ENCODE peak calls at places on chromosomes 4 and X, in four cellular contexts. L is GM23248, M is AG09319, J is fibroblast of lung. O is an unnamed sample.

GRCh38 chr4:69060651-69061308 is 35.5 kb upstream of the UGT2B7 start:
- DNase-seq in L (no peak), M (no peak), J (no peak), O (no peak)

GRCh38 chr4:6200011-6200921 is at the start of gene JAKMIP1:
- DNase-seq in L (peak; percentile 43), M (peak; percentile 2), J (peak; percentile 54), O (no peak)

GRCh38 chrX:115311666-115312065 is 22.2 kb downstream of the LUZP4 start:
- DNase-seq in L (no peak), M (no peak), J (no peak), O (no peak)

GRCh38 chrX:111047575-111047974 is 48.4 kb upstream of the PAK3 start:
- DNase-seq in L (no peak), M (no peak), J (no peak), O (peak; percentile 37)

GRCh38 chr4:31741321-31741720 is 1021.2 kb downstream of the PCDH7 start:
- DNase-seq in L (no peak), M (no peak), J (peak; percentile 41), O (no peak)

GRCh38 chr4:157271166-157271869 is 50.8 kb downstream of the GRIA2 start:
- DNase-seq in L (no peak), M (no peak), J (no peak), O (no peak)

GRCh38 chr4:1094336-1094690 is 19.1 kb downstream of the RNF212 start:
- DNase-seq in L (no peak), M (no peak), J (no peak), O (no peak)

GRCh38 chr4:10008208-10009005 is 12.9 kb downstream of the SLC2A9 start:
- DNase-seq in L (peak; percentile 36), M (no peak), J (peak; percentile 57), O (no peak)

GRCh38 chr4:101667348-101667747 is 123.2 kb upstream of the BANK1 start:
- DNase-seq in L (peak; percentile 28), M (no peak), J (peak; percentile 3), O (no peak)

GRCh38 chrX:68183612-68184214 is 249.6 kb downstream of the OPHN1 start:
- DNase-seq in L (peak; percentile 51), M (no peak), J (peak; percentile 34), O (peak; percentile 22)

GRCh38 chr4:185134176-185134869 is 8.7 kb upstream of the SLC25A4 start:
- DNase-seq in L (peak; percentile 68), M (peak; percentile 27), J (peak; percentile 77), O (peak; percentile 45)

GRCh38 chr4:74675673-74676279 is 118.5 kb downstream of the BTC start:
- DNase-seq in L (peak; percentile 83), M (peak; percentile 32), J (peak; percentile 84), O (peak; percentile 24)

GRCh38 chr4:173325007-173325736 is 9.0 kb downstream of the HMGB2 start:
- DNase-seq in L (no peak), M (no peak), J (no peak), O (no peak)

GRCh38 chrX:139126493-139126892 is 404.0 kb upstream of the F9 start:
- DNase-seq in L (peak; percentile 37), M (no peak), J (no peak), O (peak; percentile 5)

GRCh38 chr4:17166954-17167353 is 268.5 kb upstream of the LDB2 start:
- DNase-seq in L (peak; percentile 57), M (no peak), J (no peak), O (no peak)

GRCh38 chr4:38069271-38069760 is 109.1 kb downstream of the PTTG2 start:
- DNase-seq in L (peak; percentile 86), M (no peak), J (peak; percentile 79), O (no peak)

GRCh38 chrX:16978193-16978984 is 31.9 kb downstream of the REPS2 start:
- DNase-seq in L (no peak), M (no peak), J (no peak), O (no peak)

GRCh38 chr4:167885872-167886271 is 206.5 kb upstream of the ANXA10 start:
- DNase-seq in L (no peak), M (no peak), J (peak; percentile 36), O (no peak)

GRCh38 chrX:12434493-12434892 is 296.2 kb downstream of the FRMPD4 start:
- DNase-seq in L (no peak), M (no peak), J (no peak), O (no peak)

GRCh38 chr4:149706942-149707341 is 108.7 kb downstream of the IQCM start:
- DNase-seq in L (peak; percentile 62), M (no peak), J (peak; percentile 27), O (no peak)

GRCh38 chrX:2609431-2610238 is 81.5 kb upstream of the CD99 start:
- DNase-seq in L (peak; percentile 51), M (no peak), J (peak; percentile 28), O (no peak)

GRCh38 chr4:94459462-94460161 is 7.9 kb downstream of the PDLIM5 start:
- DNase-seq in L (no peak), M (no peak), J (no peak), O (no peak)

GRCh38 chrX:154348114-154348531 is 26.3 kb downstream of the FLNA start:
- DNase-seq in L (peak; percentile 40), M (no peak), J (peak; percentile 37), O (no peak)

GRCh38 chrX:81120936-81121351 is 80.8 kb downstream of the HMGN5 start:
- DNase-seq in L (peak; percentile 74), M (no peak), J (peak; percentile 59), O (peak; percentile 14)

GRCh38 chr4:147842573-147842972 is 110.7 kb downstream of the ARHGAP10 start:
- DNase-seq in L (peak; percentile 57), M (no peak), J (peak; percentile 32), O (peak; percentile 28)

GRCh38 chr4:19216495-19216894 is 1035.2 kb upstream of the SLIT2 start:
- DNase-seq in L (no peak), M (no peak), J (no peak), O (no peak)

GRCh38 chrX:41732260-41732659 is 8.3 kb downstream of the GPR82 start:
- DNase-seq in L (no peak), M (no peak), J (no peak), O (no peak)

GRCh38 chrX:295136-295535 is 14.0 kb downstream of the PLCXD1 start:
- DNase-seq in L (no peak), M (no peak), J (no peak), O (no peak)

GRCh38 chr4:12555011-12555410 is 929.1 kb downstream of the RAB28 start:
- DNase-seq in L (no peak), M (no peak), J (peak; percentile 39), O (no peak)

GRCh38 chr4:8274066-8274652 is 4.6 kb downstream of the HTRA3 start:
- DNase-seq in L (no peak), M (no peak), J (no peak), O (no peak)